ENCODE peak calls at places on chromosomes 2 and 18, in eight cellular contexts. Y, N, D, S, B, M, E and L are unnamed samples.

GRCh38 chr2:225806105-225806504 is 406.6 kb downstream of the NYAP2 start:
- DNase-seq in D (no peak), E (no peak), N (no peak), S (no peak), M (peak), B (peak), Y (no peak), L (peak)

GRCh38 chr2:101330253-101330921 is 21.9 kb upstream of the RNF149 start:
- DNase-seq in E (no peak), B (peak), D (no peak), S (no peak), M (no peak), N (peak), Y (peak), L (peak)

GRCh38 chr2:16851131-16851530 is 185.5 kb upstream of the CYRIA start:
- DNase-seq in D (no peak), E (no peak), Y (no peak), M (no peak), N (no peak), S (no peak), B (no peak), L (no peak)

GRCh38 chr18:39946623-39947061 is 2008.4 kb upstream of the PIK3C3 start:
- DNase-seq in M (peak), S (peak), Y (peak), D (peak), N (no peak), B (peak), E (peak), L (peak)

GRCh38 chr2:99762714-99763113 is 272.9 kb upstream of the REV1 start:
- DNase-seq in Y (no peak), D (no peak), S (no peak), N (no peak), M (no peak), B (no peak), E (no peak), L (no peak)

GRCh38 chr2:55165567-55165966 is 66.5 kb downstream of the CLHC1 start:
- DNase-seq in D (no peak), N (no peak), B (no peak), E (peak), S (no peak), Y (peak), M (peak), L (peak)

GRCh38 chr2:124804014-124804940 is 779.2 kb downstream of the CNTNAP5 start:
- DNase-seq in S (no peak), M (peak), N (no peak), E (peak), D (no peak), Y (no peak), B (peak), L (peak)

GRCh38 chr2:205364261-205364660 is 318.0 kb upstream of the NRP2 start:
- DNase-seq in Y (no peak), M (no peak), S (no peak), D (no peak), B (no peak), E (no peak), N (no peak), L (no peak)

GRCh38 chr2:134315471-134315870 is 61.6 kb downstream of the MGAT5 start:
- DNase-seq in M (no peak), D (no peak), B (no peak), E (no peak), S (no peak), N (no peak), Y (no peak), L (no peak)

GRCh38 chr2:199261221-199261620 is 196.5 kb downstream of the SATB2 start:
- DNase-seq in E (peak), D (peak), M (peak), Y (peak), S (peak), N (peak), B (peak), L (peak)

GRCh38 chr2:68749345-68749744 is 14.7 kb downstream of the ARHGAP25 start:
- DNase-seq in N (no peak), E (no peak), M (no peak), B (no peak), Y (no peak), S (no peak), D (no peak), L (no peak)

GRCh38 chr2:85048534-85048933 is 77.6 kb downstream of the KCMF1 start:
- DNase-seq in N (no peak), M (no peak), E (no peak), S (no peak), B (no peak), Y (no peak), D (no peak), L (no peak)

GRCh38 chr2:86107031-86107430 is 996 bp downstream of the PTCD3 start:
- DNase-seq in M (peak), N (no peak), D (no peak), E (no peak), Y (no peak), B (no peak), S (no peak), L (no peak)

GRCh38 chr18:67549946-67550345 is 33.4 kb upstream of the DSEL start:
- DNase-seq in N (no peak), S (no peak), M (no peak), D (no peak), Y (no peak), E (no peak), B (no peak), L (no peak)

GRCh38 chr2:108492364-108492763 is 41.9 kb upstream of the LIMS1 start:
- DNase-seq in N (no peak), B (peak), E (peak), Y (peak), D (peak), S (peak), M (peak), L (peak)

GRCh38 chr2:201058914-201059313 is 12.6 kb downstream of the HYCC2 start:
- DNase-seq in M (no peak), D (no peak), S (no peak), E (no peak), B (no peak), N (no peak), Y (no peak), L (no peak)

GRCh38 chr2:180761224-180761623 is 219.2 kb upstream of the UBE2E3 start:
- DNase-seq in Y (peak), E (peak), B (peak), D (no peak), M (peak), N (no peak), S (no peak), L (peak)

GRCh38 chr2:11343626-11344341 is 652 bp downstream of the ROCK2 start:
- DNase-seq in Y (peak), B (no peak), M (peak), D (peak), S (no peak), E (no peak), N (no peak), L (no peak)

DNA sequence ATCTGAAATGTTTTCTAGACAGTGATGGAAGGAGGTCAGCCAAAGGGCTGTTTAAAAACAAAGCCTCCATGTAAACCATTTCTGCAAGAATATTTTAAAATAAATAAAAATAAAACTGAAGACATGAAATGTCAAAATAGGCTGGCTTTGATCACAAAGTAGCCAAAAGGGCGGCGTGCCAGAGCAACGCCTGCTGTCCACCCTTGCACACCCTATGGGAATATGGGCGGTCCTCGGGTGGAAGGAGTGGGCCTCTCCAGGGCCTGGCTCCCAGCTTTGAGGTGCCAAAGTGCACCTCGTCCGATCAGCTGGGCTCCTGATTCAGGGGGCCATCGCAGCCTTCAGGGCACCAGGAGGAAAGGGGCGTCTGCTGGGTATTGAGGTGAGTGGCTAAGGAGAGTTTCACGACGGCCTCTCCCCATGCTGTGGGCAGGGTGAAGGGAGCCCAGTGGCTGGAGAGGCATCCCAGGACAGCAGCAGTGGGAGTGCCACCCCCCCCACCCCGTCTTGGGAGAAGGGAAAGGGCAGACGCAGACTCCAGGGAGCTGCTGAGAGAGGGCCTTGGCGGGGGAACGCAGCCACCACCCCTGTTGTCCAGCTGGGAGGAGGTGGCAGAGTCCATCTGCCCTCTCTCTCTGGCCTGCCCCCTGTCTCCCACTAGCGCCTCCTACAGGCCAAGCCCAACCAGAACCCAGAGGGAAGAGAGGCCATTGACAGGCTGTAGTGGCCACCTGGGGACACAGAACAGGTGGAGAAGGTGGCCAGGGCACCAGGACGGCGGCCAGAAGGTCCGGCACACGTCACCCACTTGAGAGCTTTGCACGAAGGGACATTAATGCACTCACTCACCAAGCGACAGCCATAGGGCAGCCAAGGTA is 5.7 kb upstream of the ERFE start:
- DNase-seq in Y (no peak), D (no peak), S (no peak), M (no peak), N (no peak), E (no peak), B (no peak), L (no peak)
- TF ChIP-seq CTCF in Y (peak), D (no peak), S (peak), M (no peak), N (no peak), E (peak), B (peak), L (no peak)

GRCh38 chr2:239310401-239311061 is 90.3 kb downstream of the HDAC4 start:
- DNase-seq in N (peak), S (no peak), E (no peak), D (peak), Y (no peak), M (no peak), B (no peak), L (no peak)

GRCh38 chr2:239311132-239312040 is 89.4 kb downstream of the HDAC4 start:
- DNase-seq in B (peak), S (no peak), E (peak), Y (no peak), N (peak), D (peak), M (peak), L (no peak)

GRCh38 chr2:239308696-239309397 is 92.0 kb downstream of the HDAC4 start:
- DNase-seq in N (peak), S (peak), D (peak), B (peak), E (peak), M (peak), Y (peak), L (peak)

GRCh38 chr2:239307921-239308620 is 92.7 kb downstream of the HDAC4 start:
- DNase-seq in D (peak), E (peak), S (no peak), N (peak), M (no peak), B (no peak), Y (no peak), L (no peak)

DNA sequence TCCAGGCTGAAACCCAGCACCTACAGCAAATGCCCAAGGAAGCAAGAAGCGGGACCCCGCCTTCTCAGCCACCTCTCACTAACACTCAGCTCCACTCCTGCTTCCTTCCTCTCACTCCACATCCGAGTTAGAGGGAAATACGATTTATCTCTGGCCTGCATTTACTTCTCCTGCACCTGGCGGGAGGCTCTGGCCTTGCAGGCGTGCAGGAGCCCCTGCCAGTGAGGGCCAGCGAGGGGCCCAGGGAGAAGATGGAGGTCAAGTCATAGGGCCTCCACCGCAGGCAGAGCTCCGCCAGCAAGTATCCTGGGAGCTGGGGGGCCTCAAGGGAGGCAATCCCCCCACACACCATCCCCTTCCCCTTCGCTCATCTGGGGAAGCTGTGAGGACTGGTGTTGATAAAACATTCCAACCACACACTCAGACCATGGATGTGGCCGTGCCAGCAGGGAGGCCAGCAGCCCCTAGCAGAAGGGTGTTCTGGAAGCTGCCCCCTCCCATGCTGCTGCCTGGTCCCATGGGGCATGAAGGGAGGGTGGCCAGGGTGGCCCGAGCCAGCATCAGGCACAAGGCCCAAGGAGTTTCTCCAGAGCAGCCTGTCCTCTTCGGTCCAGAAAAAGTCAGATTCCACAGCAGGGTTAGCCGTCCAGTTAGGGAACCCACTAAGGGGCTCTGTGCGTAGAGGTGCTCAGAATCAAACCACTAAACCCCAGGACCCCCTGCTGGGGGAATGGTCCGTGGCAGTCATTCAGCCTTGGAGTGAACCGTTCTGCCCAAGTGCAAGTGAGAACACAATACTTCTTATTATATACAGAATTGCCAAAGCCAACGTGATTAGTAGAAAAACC is 91.2 kb downstream of the HDAC4 start:
- DNase-seq in D (peak), S (no peak), N (peak), E (no peak), M (no peak), Y (no peak), B (no peak), L (no peak)
- H3K4me3 ChIP-seq in D (no peak), S (no peak), N (peak), E (peak), M (peak), Y (no peak), B (peak), L (peak)

GRCh38 chr18:59275406-59275949 is 2.2 kb upstream of the RAX start:
- DNase-seq in E (no peak), S (no peak), M (no peak), B (no peak), D (no peak), N (no peak), Y (no peak), L (no peak)

GRCh38 chr18:59273936-59274928 is 978 bp upstream of the RAX start:
- DNase-seq in D (no peak), N (no peak), S (no peak), B (no peak), M (no peak), E (no peak), Y (no peak), L (no peak)

GRCh38 chr18:59271606-59272220 is 1.5 kb downstream of the RAX start:
- DNase-seq in S (no peak), B (no peak), D (no peak), M (no peak), N (no peak), Y (no peak), E (no peak), L (no peak)

GRCh38 chr18:59272221-59272888 is 899 bp downstream of the RAX start:
- DNase-seq in D (no peak), Y (no peak), E (no peak), M (no peak), N (no peak), S (no peak), B (no peak), L (no peak)

GRCh38 chr18:59272971-59273935 is at the start of gene RAX:
- DNase-seq in Y (no peak), S (no peak), E (no peak), B (peak), D (no peak), N (no peak), M (peak), L (no peak)
- TF ChIP-seq CTCF in Y (peak), S (peak), E (no peak), B (no peak), D (no peak), N (no peak), M (peak), L (peak)

DNA sequence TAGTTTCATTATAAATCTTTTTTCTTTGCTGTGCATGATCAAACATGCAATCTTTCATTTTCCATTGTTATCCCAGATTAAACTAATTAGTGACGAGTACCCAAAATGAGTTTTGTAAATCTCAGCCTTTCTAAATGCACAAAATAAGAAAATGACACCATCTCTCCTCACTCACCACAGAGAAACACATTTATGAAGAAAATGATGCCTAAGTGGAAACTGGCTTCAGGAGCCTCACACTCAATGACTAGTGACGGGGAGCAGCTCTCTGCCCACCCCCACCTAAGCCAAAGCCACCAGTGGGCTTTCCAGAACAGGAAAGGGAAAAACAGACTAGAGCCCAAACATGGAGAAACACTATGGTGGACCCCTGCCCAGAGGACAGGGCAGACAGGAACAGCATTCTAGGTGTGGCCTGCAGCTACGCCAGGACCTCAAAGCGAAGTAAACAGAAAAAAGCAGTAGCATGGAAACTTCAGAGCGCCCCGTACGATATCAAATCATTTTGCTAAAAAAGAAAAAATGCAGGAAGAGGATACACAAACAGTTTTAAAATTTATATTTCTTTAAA is 113.5 kb downstream of the RBMS1 start:
- DNase-seq in D (no peak), B (no peak), N (no peak), M (no peak), S (no peak), Y (no peak), E (no peak), L (no peak)
- H3K4me3 ChIP-seq in D (no peak), B (no peak), N (no peak), M (no peak), S (no peak), Y (no peak), E (peak), L (peak)

GRCh38 chr2:159176555-159176954 is 109.9 kb downstream of the WDSUB1 start:
- DNase-seq in B (no peak), N (no peak), Y (peak), E (no peak), M (no peak), S (no peak), D (no peak), L (no peak)
- TF ChIP-seq CTCF in B (no peak), N (no peak), Y (no peak), E (no peak), M (no peak), S (no peak), D (no peak), L (no peak)

GRCh38 chr18:69954719-69955118 is 7.0 kb upstream of the CD226 start:
- DNase-seq in B (peak), Y (no peak), S (no peak), E (peak), N (no peak), D (no peak), M (no peak), L (no peak)

GRCh38 chr18:69958422-69958821 is 10.7 kb upstream of the CD226 start:
- DNase-seq in B (no peak), S (no peak), N (no peak), M (no peak), Y (no peak), E (no peak), D (no peak), L (no peak)

GRCh38 chr18:69956037-69956436 is 8.4 kb upstream of the CD226 start:
- DNase-seq in E (peak), S (peak), D (no peak), B (no peak), Y (no peak), N (no peak), M (no peak), L (no peak)

GRCh38 chr18:69957071-69957620 is 9.5 kb upstream of the CD226 start:
- DNase-seq in M (no peak), N (no peak), B (no peak), E (no peak), S (no peak), D (no peak), Y (no peak), L (no peak)

DNA sequence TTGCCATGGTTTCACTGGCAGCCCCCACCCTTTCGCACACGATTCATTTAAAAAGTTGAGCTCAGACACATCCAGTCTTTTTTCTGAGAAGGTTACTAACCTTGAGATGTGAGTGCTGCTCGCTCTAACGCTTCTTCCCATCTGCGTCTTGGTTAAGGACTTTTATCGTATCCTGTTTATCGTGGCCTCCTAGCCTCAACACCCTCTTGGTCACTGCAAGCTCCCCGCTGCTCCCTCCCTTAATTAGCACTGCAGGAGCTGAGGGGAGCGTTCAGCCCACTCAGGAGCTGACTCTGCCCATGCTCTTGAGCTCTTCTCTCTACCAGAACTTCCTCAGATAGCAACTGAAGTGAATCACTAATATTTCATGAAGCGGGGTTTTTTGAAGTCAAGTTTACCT is 9.0 kb upstream of the CD226 start:
- DNase-seq in D (no peak), M (no peak), Y (no peak), N (no peak), B (no peak), E (no peak), S (no peak), L (no peak)
- H3K4me3 ChIP-seq in D (no peak), M (no peak), Y (no peak), N (no peak), B (no peak), E (no peak), S (no peak), L (no peak)

GRCh38 chr2:6865346-6866238 is at the start of gene CMPK2:
- DNase-seq in E (peak), M (peak), D (peak), Y (peak), S (no peak), B (peak), N (no peak), L (peak)
- TF ChIP-seq CTCF in E (no peak), M (no peak), D (no peak), Y (peak), S (no peak), B (no peak), N (peak), L (no peak)